ENCODE peak calls at places on chromosomes 16 and 17, in eight cellular contexts. H is OCI-LY7, W is AG04450, C is mammary epithelial cell, O is cardiac fibroblast, U is sigmoid colon, Z is DND-41, L is HFFc6. Q is an unnamed sample.

GRCh38 chr16:17852977-17853702 is 382.4 kb upstream of the XYLT1 start:
- DNase-seq in H (no peak), W (no peak), C (no peak), O (no peak), U (no peak), Z (no peak), L (no peak), Q (no peak)

GRCh38 chr16:13307255-13307654 is 405.9 kb downstream of the SHISA9 start:
- DNase-seq in H (no peak), W (no peak), C (peak), O (peak), U (no peak), Z (peak), L (peak), Q (no peak)

GRCh38 chr17:20207295-20207985 is 198.3 kb downstream of the SPECC1 start:
- DNase-seq in H (no peak), W (no peak), C (peak), O (no peak), U (no peak), Z (no peak), L (no peak), Q (no peak)

GRCh38 chr16:56639045-56639444 is 579 bp downstream of the MT1A start:
- DNase-seq in H (no peak), W (no peak), C (no peak), O (no peak), U (no peak), Z (no peak), L (no peak), Q (no peak)

GRCh38 chr17:56309897-56310296 is 156.6 kb downstream of the ANKFN1 start:
- DNase-seq in H (no peak), W (no peak), C (no peak), O (no peak), U (no peak), Z (no peak), L (no peak), Q (no peak)

GRCh38 chr17:7080445-7081041 is 492 bp upstream of the CLEC10A start:
- DNase-seq in H (no peak), W (no peak), C (no peak), O (no peak), U (no peak), Z (no peak), L (no peak), Q (peak)

GRCh38 chr16:10577305-10578202 is 2.8 kb downstream of the EMP2 start:
- DNase-seq in H (no peak), W (no peak), C (no peak), O (no peak), U (peak), Z (no peak), L (peak), Q (no peak)

GRCh38 chr16:20826039-20826566 is 19.8 kb downstream of the REXO5 start:
- DNase-seq in H (no peak), W (no peak), C (no peak), O (peak), U (no peak), Z (no peak), L (no peak), Q (no peak)

GRCh38 chr17:66900126-66901010 is 64.1 kb upstream of the CACNG4 start:
- DNase-seq in H (peak), W (no peak), C (no peak), O (peak), U (no peak), Z (no peak), L (peak), Q (no peak)

GRCh38 chr17:8905256-8905778 is 37.8 kb upstream of the PIK3R6 start:
- DNase-seq in H (no peak), W (no peak), C (no peak), O (no peak), U (no peak), Z (no peak), L (no peak), Q (no peak)

GRCh38 chr17:5706835-5707234 is 122.5 kb upstream of the NLRP1 start:
- DNase-seq in H (peak), W (peak), C (peak), O (peak), U (no peak), Z (peak), L (peak), Q (no peak)

GRCh38 chr16:50025544-50025931 is 513 bp downstream of the CNEP1R1 start:
- DNase-seq in H (peak), W (no peak), C (peak), O (peak), U (no peak), Z (peak), L (peak), Q (no peak)

GRCh38 chr16:88965411-88965810 is 11.6 kb downstream of the CBFA2T3 start:
- DNase-seq in H (peak), W (no peak), C (no peak), O (no peak), U (no peak), Z (no peak), L (no peak), Q (no peak)

GRCh38 chr17:19333736-19334290 is 28.7 kb downstream of the B9D1 start:
- DNase-seq in H (no peak), W (no peak), C (no peak), O (no peak), U (peak), Z (no peak), L (no peak), Q (no peak)

GRCh38 chr16:78530283-78530682 is 430.8 kb downstream of the WWOX start:
- DNase-seq in H (no peak), W (no peak), C (no peak), O (no peak), U (no peak), Z (no peak), L (no peak), Q (no peak)

GRCh38 chr16:76386784-76387183 is 109.6 kb downstream of the CNTNAP4 start:
- DNase-seq in H (no peak), W (no peak), C (peak), O (peak), U (no peak), Z (no peak), L (no peak), Q (no peak)

GRCh38 chr16:4316732-4317461 is 1.0 kb downstream of the GLIS2 start:
- DNase-seq in H (no peak), W (no peak), C (peak), O (peak), U (peak), Z (no peak), L (no peak), Q (peak)

GRCh38 chr17:2264023-2264860 is 39.3 kb downstream of the SMG6 start:
- DNase-seq in H (no peak), W (no peak), C (no peak), O (peak), U (no peak), Z (no peak), L (no peak), Q (no peak)

GRCh38 chr17:16986391-16986790 is 14.5 kb upstream of the TNFRSF13B start:
- DNase-seq in H (no peak), W (peak), C (no peak), O (no peak), U (no peak), Z (peak), L (no peak), Q (no peak)

GRCh38 chr17:66686601-66687000 is 148.3 kb upstream of the CACNG5 start:
- DNase-seq in H (no peak), W (no peak), C (no peak), O (no peak), U (no peak), Z (no peak), L (no peak), Q (no peak)

GRCh38 chr17:8896641-8897635 is 29.5 kb upstream of the PIK3R6 start:
- DNase-seq in H (no peak), W (no peak), C (no peak), O (no peak), U (no peak), Z (no peak), L (no peak), Q (no peak)

GRCh38 chr17:71699907-71700306 is 420.9 kb upstream of the SOX9 start:
- DNase-seq in H (no peak), W (no peak), C (no peak), O (no peak), U (no peak), Z (no peak), L (no peak), Q (no peak)

DNA sequence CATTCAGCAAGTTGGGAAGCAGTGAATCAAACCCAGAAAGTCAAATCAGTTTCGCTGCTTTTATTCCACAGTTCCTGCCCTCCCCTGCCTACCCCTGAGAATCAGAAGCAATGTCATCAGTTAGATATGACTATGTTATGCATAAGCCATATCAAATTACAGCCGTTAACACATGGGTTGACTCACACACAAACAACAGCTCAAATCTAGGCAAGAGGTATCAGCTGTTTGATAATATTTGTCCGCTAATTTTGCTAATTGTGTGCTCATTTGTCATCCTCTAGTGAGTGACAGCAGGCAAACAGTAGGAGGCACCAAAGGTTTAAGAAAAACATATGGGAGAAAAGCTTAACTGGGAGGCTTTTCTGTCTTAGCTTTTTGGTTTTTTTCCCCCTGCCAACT is 327.4 kb upstream of the CCL2 start:
- DNase-seq in H (no peak), W (no peak), C (no peak), O (peak), U (no peak), Z (no peak), L (no peak), Q (no peak)
- TF ChIP-seq CTCF in H (peak), W (no peak), C (no peak), O (no peak), U (no peak), Z (peak), L (no peak), Q (no peak)

DNA sequence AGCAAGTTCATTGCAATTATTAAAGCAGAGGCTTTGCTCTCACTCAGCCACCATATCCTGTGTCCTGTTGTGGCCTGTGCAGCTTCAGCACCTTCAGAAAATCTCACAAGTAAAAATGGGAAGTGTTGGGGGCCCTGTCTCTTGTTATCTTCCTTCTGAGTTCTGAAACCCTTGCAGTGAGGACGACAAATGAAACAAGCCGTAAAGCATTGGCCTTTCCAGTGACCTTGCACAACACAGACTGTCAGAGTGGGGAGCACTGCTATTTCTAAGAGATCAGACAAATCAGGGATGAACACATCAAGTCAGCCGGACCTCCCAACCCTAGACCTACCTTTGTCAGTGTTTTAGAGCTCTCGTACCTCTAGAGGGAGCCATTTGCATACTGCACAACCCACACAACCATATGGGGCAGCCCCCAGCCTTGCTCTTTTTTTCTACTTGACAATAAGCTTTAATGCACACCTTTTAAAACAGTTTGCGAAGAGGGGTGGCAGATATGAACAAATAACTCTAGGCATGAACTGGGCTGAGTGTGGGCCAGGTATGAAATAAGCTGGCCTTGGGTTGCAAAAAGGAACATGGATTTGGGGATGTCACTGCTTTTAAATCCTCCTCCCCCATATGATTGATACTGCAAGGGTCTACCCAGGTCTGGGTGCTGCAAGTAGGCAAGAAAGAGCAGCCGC is 89.8 kb downstream of the KATNIP start:
- DNase-seq in H (peak), W (peak), C (peak), O (peak), U (no peak), Z (peak), L (peak), Q (no peak)
- TF ChIP-seq CTCF in H (peak), W (peak), C (peak), O (peak), U (no peak), Z (peak), L (peak), Q (peak)

DNA sequence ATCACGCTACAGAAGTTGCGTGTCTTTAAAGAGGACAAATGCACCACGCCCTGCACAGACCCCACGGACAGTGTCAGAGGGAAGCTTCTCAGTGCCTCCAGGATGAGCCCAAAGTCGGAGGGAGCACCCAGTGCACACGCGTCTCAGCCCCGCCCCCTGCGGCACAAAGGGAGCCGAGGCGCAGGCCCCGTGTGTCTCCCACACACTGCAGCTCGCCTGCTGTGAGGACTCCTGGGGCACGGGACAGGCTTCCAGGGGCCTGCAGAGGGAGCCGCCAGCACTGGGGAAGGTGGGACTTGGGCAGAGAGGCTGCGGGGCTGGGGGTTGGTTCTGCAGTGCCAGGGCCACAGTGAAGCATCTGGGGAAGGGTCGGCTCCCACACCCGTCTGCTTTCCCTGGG is 77.4 kb downstream of the LMF1 start:
- DNase-seq in H (no peak), W (no peak), C (no peak), O (no peak), U (no peak), Z (no peak), L (no peak), Q (no peak)
- TF ChIP-seq CTCF in H (peak), W (no peak), C (no peak), O (no peak), U (no peak), Z (peak), L (no peak), Q (peak)

GRCh38 chr16:287298-287811 is 4.4 kb downstream of the PDIA2 start:
- DNase-seq in H (peak), W (no peak), C (no peak), O (no peak), U (no peak), Z (no peak), L (no peak), Q (no peak)
- TF ChIP-seq CTCF in H (peak), W (no peak), C (no peak), O (no peak), U (no peak), Z (no peak), L (peak), Q (no peak)

GRCh38 chr17:50560931-50561750 is 626 bp downstream of the CACNA1G start:
- DNase-seq in H (no peak), W (no peak), C (no peak), O (no peak), U (no peak), Z (no peak), L (no peak), Q (no peak)
- TF ChIP-seq CTCF in H (no peak), W (no peak), C (no peak), O (no peak), U (no peak), Z (no peak), L (no peak), Q (no peak)

GRCh38 chr17:81860756-81861568 is 627 bp upstream of the P4HB start:
- DNase-seq in H (peak), W (peak), C (peak), O (peak), U (peak), Z (peak), L (peak), Q (peak)
- TF ChIP-seq CTCF in H (no peak), W (no peak), C (no peak), O (no peak), U (no peak), Z (no peak), L (no peak), Q (no peak)

GRCh38 chr17:45426561-45426960 is 6.1 kb downstream of the ARHGAP27 start:
- DNase-seq in H (no peak), W (no peak), C (no peak), O (no peak), U (no peak), Z (no peak), L (no peak), Q (no peak)

GRCh38 chr17:45425125-45425983 is 7.3 kb downstream of the ARHGAP27 start:
- DNase-seq in H (no peak), W (peak), C (peak), O (peak), U (no peak), Z (no peak), L (peak), Q (no peak)

GRCh38 chr17:45424769-45425124 is 7.9 kb downstream of the ARHGAP27 start:
- DNase-seq in H (no peak), W (no peak), C (no peak), O (no peak), U (no peak), Z (no peak), L (no peak), Q (no peak)

GRCh38 chr17:45427181-45427835 is 5.4 kb downstream of the ARHGAP27 start:
- DNase-seq in H (no peak), W (no peak), C (no peak), O (no peak), U (no peak), Z (no peak), L (no peak), Q (no peak)

DNA sequence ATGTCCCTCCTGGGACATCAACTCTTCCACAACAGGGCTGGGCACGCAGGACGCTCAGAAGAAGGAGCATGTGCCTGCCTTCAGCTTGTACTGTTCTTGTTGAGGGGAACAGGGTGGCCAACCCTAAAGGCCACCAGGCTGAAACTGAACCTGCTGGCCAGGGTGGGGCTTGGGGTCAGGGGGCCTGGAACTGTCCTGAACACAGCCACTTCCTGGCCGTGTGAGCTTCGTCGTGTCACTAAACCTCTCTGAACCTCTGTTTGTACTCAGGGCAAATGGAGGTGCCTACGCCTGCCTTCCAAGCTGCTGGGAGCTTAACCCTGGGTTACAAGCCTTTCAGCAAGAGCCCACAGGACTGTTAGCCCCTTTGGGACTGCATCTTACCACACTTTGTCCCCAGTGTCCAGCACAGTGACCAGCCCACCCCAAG is 6.7 kb downstream of the ARHGAP27 start:
- DNase-seq in H (no peak), W (no peak), C (no peak), O (no peak), U (no peak), Z (no peak), L (no peak), Q (no peak)
- TF ChIP-seq CTCF in H (no peak), W (no peak), C (no peak), O (no peak), U (no peak), Z (no peak), L (no peak), Q (peak)

DNA sequence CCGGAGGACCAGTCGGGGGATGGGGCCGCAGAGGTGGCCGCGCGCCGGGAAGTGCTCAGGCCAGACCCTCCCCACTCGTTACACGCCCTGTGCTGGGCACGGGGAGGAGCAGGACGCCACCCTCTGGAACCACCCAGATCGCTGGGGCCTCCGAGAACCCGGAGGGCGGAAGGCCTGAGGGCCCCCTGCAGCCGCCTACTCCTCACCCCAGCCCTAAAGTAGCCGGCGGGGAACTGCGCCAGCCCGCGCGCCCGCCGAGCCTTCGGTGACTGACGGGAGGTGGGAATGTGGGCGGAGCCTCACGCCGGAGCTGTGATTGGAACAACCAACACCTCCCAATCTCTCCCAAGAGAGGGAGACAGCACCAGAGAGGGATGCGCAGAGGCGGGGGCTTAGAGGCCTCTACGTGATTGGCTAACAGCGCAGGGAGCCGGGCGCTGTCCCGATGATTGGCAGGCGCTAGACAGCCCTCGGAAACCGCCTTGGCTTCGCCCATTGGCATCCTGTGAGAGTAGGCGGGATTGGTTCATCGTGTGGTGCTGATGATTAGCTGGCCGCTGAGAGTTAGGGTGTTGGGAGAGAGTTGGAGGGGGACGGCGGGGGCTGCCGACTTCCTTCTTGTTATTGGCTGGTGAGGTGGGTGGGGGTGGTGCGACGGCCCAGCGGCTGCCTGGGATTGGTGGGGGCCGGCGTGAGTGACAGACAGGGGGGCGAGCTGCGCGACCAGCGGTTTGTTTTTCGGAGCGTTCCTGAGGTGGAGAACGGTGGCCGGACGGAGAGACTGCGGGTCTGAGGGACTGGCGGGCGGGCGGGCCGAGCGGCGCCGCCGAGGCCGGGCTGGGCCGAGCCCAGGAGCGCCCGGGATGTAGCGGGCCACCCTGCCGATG is at the start of gene MAP3K3:
- DNase-seq in H (peak), W (peak), C (peak), O (peak), U (peak), Z (peak), L (peak), Q (peak)
- TF ChIP-seq CTCF in H (peak), W (peak), C (peak), O (no peak), U (peak), Z (peak), L (peak), Q (peak)

Q was measured in chondrocyte.